ENCODE peak calls at places on chromosome 4, in six cellular contexts. T, S, Z, D, B and F are unnamed samples.

GRCh38 chr4:185115827-185116232 is 27.2 kb upstream of the SLC25A4 start:
- DNase-seq in B (no peak), Z (peak), D (no peak), S (peak), T (peak), F (no peak)

GRCh38 chr4:160276785-160277325 is 1174.0 kb downstream of the RAPGEF2 start:
- DNase-seq in B (no peak), D (no peak), T (no peak), S (no peak), Z (no peak), F (no peak)

GRCh38 chr4:15805583-15806517 is 27.7 kb downstream of the CD38 start:
- DNase-seq in S (peak), D (peak), Z (no peak), T (peak), B (peak), F (no peak)

GRCh38 chr4:183407128-183407585 is 37.3 kb upstream of the CDKN2AIP start:
- DNase-seq in D (peak), S (peak), Z (peak), T (peak), B (peak), F (peak)

GRCh38 chr4:186204103-186204559 is 12.8 kb downstream of the CYP4V2 start:
- DNase-seq in T (peak), D (no peak), S (no peak), Z (peak), B (no peak), F (no peak)

GRCh38 chr4:125003840-125004239 is 291.3 kb upstream of the ANKRD50 start:
- DNase-seq in T (no peak), S (no peak), B (no peak), Z (no peak), D (no peak), F (no peak)

GRCh38 chr4:53688186-53688790 is 97.0 kb upstream of the LNX1 start:
- DNase-seq in Z (no peak), S (peak), T (no peak), D (peak), B (peak), F (peak)

GRCh38 chr4:77393981-77394380 is 211.6 kb upstream of the CXCL13 start:
- DNase-seq in D (no peak), S (no peak), B (peak), Z (no peak), T (no peak), F (no peak)

GRCh38 chr4:40722576-40723161 is 27.1 kb upstream of the NSUN7 start:
- DNase-seq in T (no peak), Z (no peak), S (no peak), B (no peak), D (no peak), F (no peak)

GRCh38 chr4:17066972-17067371 is 168.5 kb upstream of the LDB2 start:
- DNase-seq in S (peak), D (no peak), B (no peak), T (no peak), Z (no peak), F (no peak)

GRCh38 chr4:3254302-3255131 is 5.6 kb downstream of the MSANTD1 start:
- DNase-seq in S (no peak), Z (no peak), T (no peak), B (no peak), D (no peak), F (no peak)

GRCh38 chr4:37648084-37648817 is 37.9 kb downstream of the RELL1 start:
- DNase-seq in T (no peak), Z (no peak), B (peak), D (no peak), S (peak), F (no peak)

GRCh38 chr4:99645036-99645435 is 12.6 kb downstream of the C4orf54 start:
- DNase-seq in D (no peak), T (no peak), B (no peak), S (no peak), Z (no peak), F (no peak)

GRCh38 chr4:725368-726234 is 20.0 kb downstream of the PCGF3 start:
- DNase-seq in S (no peak), D (no peak), Z (no peak), B (no peak), T (no peak), F (no peak)

GRCh38 chr4:141307241-141307689 is 86.6 kb downstream of the ZNF330 start:
- DNase-seq in S (peak), D (peak), Z (no peak), T (peak), B (peak), F (peak)

GRCh38 chr4:61085534-61085933 is 114.6 kb upstream of the ADGRL3 start:
- DNase-seq in T (no peak), D (no peak), Z (no peak), S (no peak), B (no peak), F (no peak)

GRCh38 chr4:119518230-119518892 is 110.2 kb downstream of the PDE5A start:
- DNase-seq in B (no peak), D (no peak), S (no peak), Z (no peak), T (no peak), F (no peak)

GRCh38 chr4:173171098-173171497 is 2.5 kb downstream of the GALNT7 start:
- DNase-seq in T (peak), S (peak), D (no peak), Z (no peak), B (peak), F (no peak)

GRCh38 chr4:38730830-38731646 is 51.8 kb downstream of the TLR10 start:
- DNase-seq in B (peak), T (peak), D (peak), Z (peak), S (peak), F (peak)

GRCh38 chr4:780730-781492 is 45.0 kb downstream of the CPLX1 start:
- DNase-seq in T (no peak), Z (no peak), S (peak), B (no peak), D (no peak), F (no peak)

GRCh38 chr4:130210871-130211270 is 1114.9 kb downstream of the C4orf33 start:
- DNase-seq in S (peak), T (peak), B (no peak), Z (no peak), D (no peak), F (no peak)

GRCh38 chr4:87209696-87210095 is 10.7 kb downstream of the KLHL8 start:
- DNase-seq in B (no peak), T (no peak), D (no peak), S (peak), Z (no peak), F (no peak)

GRCh38 chr4:75715105-75715799 is 9.1 kb upstream of the USO1 start:
- DNase-seq in T (no peak), B (no peak), S (peak), Z (no peak), D (no peak), F (no peak)

GRCh38 chr4:77465271-77465670 is 140.3 kb upstream of the CXCL13 start:
- DNase-seq in S (peak), B (no peak), T (peak), Z (no peak), D (peak), F (peak)

GRCh38 chr4:39103291-39103690 is 41.3 kb downstream of the KLHL5 start:
- DNase-seq in Z (no peak), S (no peak), T (no peak), B (no peak), D (no peak), F (no peak)

GRCh38 chr4:26206339-26206738 is 114.5 kb upstream of the RBPJ start:
- DNase-seq in Z (no peak), T (no peak), B (no peak), D (no peak), S (peak), F (no peak)

GRCh38 chr4:2510351-2511259 is 25.8 kb upstream of the FAM193A start:
- DNase-seq in Z (no peak), B (no peak), T (no peak), D (no peak), S (no peak), F (no peak)